ENCODE peak calls at places on chromosomes 16 and 17, in eight cellular contexts. R, C, B, W, Y, K, Z and A are unnamed samples.

GRCh38 chr17:79464310-79465010 is 146.4 kb downstream of the RBFOX3 start:
- DNase-seq in C (no peak), Y (no peak), Z (no peak), W (no peak), K (no peak), R (no peak), B (no peak), A (no peak)

GRCh38 chr16:89312194-89312593 is 94.7 kb downstream of the ZNF778 start:
- DNase-seq in Y (no peak), Z (no peak), W (no peak), B (no peak), R (no peak), K (no peak), C (no peak), A (no peak)

GRCh38 chr16:81455720-81456494 is 11.3 kb downstream of the CMIP start:
- DNase-seq in C (no peak), K (no peak), Y (no peak), R (no peak), Z (no peak), W (no peak), B (no peak), A (no peak)

GRCh38 chr17:70298929-70299529 is 129.7 kb downstream of the KCNJ2 start:
- DNase-seq in C (no peak), Y (no peak), W (no peak), K (no peak), B (no peak), R (no peak), Z (no peak), A (no peak)

GRCh38 chr17:27245230-27245696 is 48.7 kb upstream of the WSB1 start:
- DNase-seq in Y (peak), C (peak), Z (peak), B (peak), W (peak), R (peak), K (peak), A (no peak)

GRCh38 chr17:16945513-16946201 is 26.3 kb downstream of the TNFRSF13B start:
- DNase-seq in Y (no peak), R (no peak), B (peak), C (no peak), K (peak), Z (no peak), W (no peak), A (no peak)

GRCh38 chr17:39143552-39144093 is 7.8 kb downstream of the PLXDC1 start:
- DNase-seq in W (no peak), B (no peak), K (peak), C (no peak), Y (no peak), Z (no peak), R (peak), A (no peak)

GRCh38 chr17:54518706-54519105 is 381.9 kb upstream of the TOM1L1 start:
- DNase-seq in W (no peak), Y (no peak), R (no peak), Z (no peak), B (no peak), C (no peak), K (no peak), A (no peak)

GRCh38 chr17:32185875-32186274 is 43.6 kb downstream of the RHOT1 start:
- DNase-seq in K (no peak), R (no peak), B (no peak), W (no peak), Y (no peak), Z (no peak), C (no peak), A (no peak)

GRCh38 chr16:31108035-31108793 is at the start of gene BCKDK:
- DNase-seq in W (peak), K (peak), Y (peak), C (peak), B (peak), Z (peak), R (peak), A (no peak)

GRCh38 chr17:72717276-72717675 is 375.2 kb downstream of the SLC39A11 start:
- DNase-seq in K (no peak), R (no peak), B (no peak), W (no peak), C (no peak), Z (no peak), Y (no peak), A (no peak)

GRCh38 chr16:27330542-27330941 is 16.8 kb downstream of the IL4R start:
- DNase-seq in R (peak), Y (no peak), W (no peak), B (no peak), C (no peak), Z (no peak), K (peak), A (peak)

GRCh38 chr17:2393954-2394749 is 6.7 kb downstream of the MNT start:
- DNase-seq in K (peak), W (no peak), Y (peak), Z (no peak), B (no peak), R (no peak), C (no peak), A (peak)

GRCh38 chr17:83083368-83084201 is 4.2 kb downstream of the METRNL start:
- DNase-seq in B (no peak), W (no peak), C (peak), Y (no peak), K (peak), R (no peak), Z (no peak), A (no peak)

GRCh38 chr17:9306086-9306485 is 269.5 kb downstream of the STX8 start:
- DNase-seq in B (no peak), R (no peak), Z (no peak), W (no peak), C (no peak), K (no peak), Y (no peak), A (no peak)

DNA sequence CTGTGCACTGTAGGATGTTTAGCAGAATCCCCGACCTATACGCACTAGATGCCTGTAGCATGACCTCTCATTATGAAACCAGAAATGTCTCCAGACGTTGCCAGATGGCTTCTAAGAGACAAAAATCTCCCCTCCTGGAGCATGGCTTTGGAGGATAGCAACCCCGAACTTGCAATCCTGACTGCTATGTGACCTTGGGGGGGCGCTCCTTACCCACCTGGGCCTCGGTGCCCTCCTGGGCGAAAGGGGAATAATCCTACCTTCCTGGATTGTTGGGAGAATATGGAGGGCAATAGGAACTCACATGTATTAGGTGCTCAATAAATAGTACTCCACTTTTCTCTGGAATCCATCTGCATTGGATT is 8.1 kb downstream of the MRM1 start:
- DNase-seq in C (no peak), K (no peak), W (no peak), B (no peak), R (no peak), Y (no peak), Z (no peak), A (no peak)
- TF ChIP-seq CTCF in C (no peak), K (no peak), W (no peak), B (no peak), R (no peak), Y (no peak), Z (no peak), A (no peak)

DNA sequence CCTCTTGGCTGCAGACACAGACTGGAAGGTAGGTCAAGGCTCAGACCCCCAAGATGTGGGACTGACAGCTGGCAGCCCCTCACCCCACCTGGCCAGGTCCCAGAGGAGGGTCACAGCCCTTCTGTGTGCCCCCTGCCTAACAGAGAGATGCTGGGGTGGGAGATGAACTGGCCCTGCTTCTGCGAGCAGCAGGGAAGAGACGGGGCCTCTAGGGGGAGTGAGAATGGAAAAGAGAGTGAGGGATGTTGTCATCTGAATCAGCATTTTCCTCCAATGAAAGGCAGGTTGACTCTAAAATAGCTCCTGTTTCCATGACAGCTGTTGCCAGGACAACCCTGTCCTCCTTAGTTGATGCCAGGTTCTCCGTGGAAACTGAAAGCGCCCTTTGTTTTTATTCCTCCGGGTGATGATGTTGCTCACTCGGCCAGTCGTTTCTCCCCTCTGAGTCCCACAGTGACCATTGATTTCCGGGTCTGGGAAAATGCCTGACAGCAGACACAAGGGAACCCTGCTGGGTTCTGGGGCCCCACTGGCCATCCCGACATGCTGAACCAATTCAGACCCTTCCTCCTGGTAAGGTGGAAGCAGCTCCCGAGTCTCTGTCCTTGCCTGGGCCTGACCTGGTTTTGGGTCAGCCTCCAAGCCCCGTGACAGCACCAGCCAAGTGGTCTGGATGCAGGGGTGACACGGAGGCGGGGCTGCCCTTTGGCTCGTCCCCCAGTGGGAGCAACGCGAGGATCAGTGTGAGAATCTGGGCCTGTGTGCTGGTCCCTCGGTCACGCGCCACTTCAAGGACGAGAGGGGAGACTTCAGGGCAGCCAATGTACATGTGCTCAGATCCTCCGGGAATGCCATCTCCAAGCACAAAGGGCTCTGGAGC is 4.7 kb upstream of the NDRG4 start:
- DNase-seq in Y (no peak), W (peak), C (peak), B (peak), K (peak), R (peak), Z (peak), A (no peak)
- TF ChIP-seq CTCF in Y (no peak), W (peak), C (peak), B (peak), K (peak), R (peak), Z (peak), A (peak)

GRCh38 chr16:86530251-86531192 is 20.2 kb downstream of the FOXF1 start:
- DNase-seq in R (no peak), C (no peak), B (no peak), K (peak), W (no peak), Y (no peak), Z (no peak), A (peak)

GRCh38 chr16:86532526-86532815 is 22.1 kb downstream of the FOXF1 start:
- DNase-seq in R (no peak), Y (no peak), B (no peak), W (no peak), Z (no peak), C (no peak), K (peak), A (peak)

GRCh38 chr16:86531641-86532525 is 21.6 kb downstream of the FOXF1 start:
- DNase-seq in C (no peak), Z (no peak), W (no peak), Y (no peak), B (no peak), R (no peak), K (peak), A (peak)

GRCh38 chr16:86533076-86533475 is 22.0 kb downstream of the MTHFSD start:
- DNase-seq in K (peak), R (no peak), B (no peak), W (no peak), C (no peak), Y (no peak), Z (no peak), A (no peak)

GRCh38 chr16:86531193-86531550 is 20.8 kb downstream of the FOXF1 start:
- DNase-seq in K (peak), W (no peak), B (no peak), Z (no peak), C (no peak), R (peak), Y (peak), A (peak)
- TF ChIP-seq CTCF in K (no peak), W (no peak), B (no peak), Z (no peak), C (no peak), R (no peak), Y (no peak), A (no peak)

GRCh38 chr16:84396537-84397008 is 28.2 kb downstream of the ATP2C2 start:
- DNase-seq in K (no peak), C (peak), R (no peak), Y (no peak), B (no peak), W (no peak), Z (no peak), A (peak)

GRCh38 chr16:84391151-84391873 is 23.0 kb downstream of the ATP2C2 start:
- DNase-seq in W (no peak), B (no peak), Y (no peak), R (no peak), Z (no peak), K (no peak), C (no peak), A (no peak)

DNA sequence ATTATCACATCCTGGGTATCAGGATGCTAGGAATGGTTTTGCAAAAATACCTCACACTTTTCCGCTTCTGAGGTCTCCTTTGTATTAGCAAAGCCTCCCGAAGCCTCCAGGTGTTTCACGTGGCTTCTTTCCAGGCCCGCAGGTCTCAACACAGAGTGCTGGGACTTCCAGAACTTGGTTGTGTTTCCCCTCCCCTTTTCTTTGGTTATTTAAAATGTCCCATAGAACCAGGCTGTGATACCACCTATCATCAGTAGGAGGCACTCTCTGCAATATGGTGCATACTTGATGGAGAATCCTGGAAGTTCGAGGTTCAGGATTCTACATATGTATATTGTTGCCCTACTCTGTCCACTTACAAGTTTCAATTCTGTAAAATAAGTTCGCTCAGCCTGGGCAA is 28.8 kb downstream of the ATP2C2 start:
- DNase-seq in Y (no peak), K (no peak), Z (no peak), R (no peak), B (no peak), W (no peak), C (no peak), A (peak)
- TF ChIP-seq CTCF in Y (no peak), K (no peak), Z (no peak), R (no peak), B (peak), W (peak), C (peak), A (peak)

GRCh38 chr17:1110844-1111598 is 68.8 kb downstream of the ABR start:
- DNase-seq in Z (no peak), C (peak), R (peak), B (peak), Y (peak), K (peak), W (no peak), A (peak)
- TF ChIP-seq CTCF in Z (no peak), C (no peak), R (peak), B (no peak), Y (no peak), K (no peak), W (no peak), A (no peak)